ENCODE peak calls at places on chromosomes 12 and 14, in six cellular contexts. One of them, this sample, is unnamed.

GRCh38 chr12:13102481-13103195 is 829 bp downstream of the GSG1 start:
- DNase-seq in keratinocyte: no peak
- DNase-seq in testis: no peak
- DNase-seq in tibial nerve: no peak
- DNase-seq in aorta: no peak
- DNase-seq in psoas muscle: no peak
- DNase-seq in this sample: no peak

GRCh38 chr12:22285871-22286270 is 48.6 kb downstream of the ST8SIA1 start:
- DNase-seq in keratinocyte: no peak
- DNase-seq in testis: no peak
- DNase-seq in tibial nerve: no peak
- DNase-seq in aorta: no peak
- DNase-seq in psoas muscle: no peak
- DNase-seq in this sample: no peak

GRCh38 chr12:38477341-38478090 is 160.9 kb downstream of the ALG10B start:
- DNase-seq in keratinocyte: no peak
- DNase-seq in testis: no peak
- DNase-seq in tibial nerve: no peak
- DNase-seq in aorta: no peak
- DNase-seq in psoas muscle: no peak
- DNase-seq in this sample: no peak

GRCh38 chr14:34873591-34874385 is 1.4 kb downstream of the BAZ1A start:
- DNase-seq in keratinocyte: no peak
- DNase-seq in testis: no peak
- DNase-seq in tibial nerve: peak; percentile 62
- DNase-seq in aorta: peak; percentile 94
- DNase-seq in psoas muscle: peak; percentile 91
- DNase-seq in this sample: peak; percentile 85

GRCh38 chr12:62640910-62641448 is 174.4 kb downstream of the MON2 start:
- DNase-seq in keratinocyte: no peak
- DNase-seq in testis: no peak
- DNase-seq in tibial nerve: no peak
- DNase-seq in aorta: no peak
- DNase-seq in psoas muscle: no peak
- DNase-seq in this sample: no peak

GRCh38 chr12:28958553-28959195 is 190.4 kb upstream of the FAR2 start:
- DNase-seq in keratinocyte: no peak
- DNase-seq in testis: no peak
- DNase-seq in tibial nerve: no peak
- DNase-seq in aorta: no peak
- DNase-seq in psoas muscle: no peak
- DNase-seq in this sample: no peak

GRCh38 chr14:55579724-55580400 is at the start of gene KTN1:
- DNase-seq in keratinocyte: no peak
- DNase-seq in testis: peak; percentile 84
- DNase-seq in tibial nerve: peak; percentile 63
- DNase-seq in aorta: peak; percentile 88
- DNase-seq in psoas muscle: peak; percentile 92
- DNase-seq in this sample: peak; percentile 75

GRCh38 chr14:88895116-88895515 is 70.7 kb downstream of the TTC8 start:
- DNase-seq in keratinocyte: no peak
- DNase-seq in testis: no peak
- DNase-seq in tibial nerve: no peak
- DNase-seq in aorta: no peak
- DNase-seq in psoas muscle: no peak
- DNase-seq in this sample: no peak

GRCh38 chr14:47277703-47278102 is 397.7 kb downstream of the MDGA2 start:
- DNase-seq in keratinocyte: no peak
- DNase-seq in testis: no peak
- DNase-seq in tibial nerve: no peak
- DNase-seq in aorta: no peak
- DNase-seq in psoas muscle: no peak
- DNase-seq in this sample: no peak

GRCh38 chr12:50059440-50060119 is 2.2 kb downstream of the ASIC1 start:
- DNase-seq in keratinocyte: no peak
- DNase-seq in testis: no peak
- DNase-seq in tibial nerve: no peak
- DNase-seq in aorta: no peak
- DNase-seq in psoas muscle: no peak
- DNase-seq in this sample: peak; percentile 82

GRCh38 chr12:27840229-27840999 is 60.4 kb upstream of the MANSC4 start:
- DNase-seq in keratinocyte: no peak
- DNase-seq in testis: no peak
- DNase-seq in tibial nerve: no peak
- DNase-seq in aorta: no peak
- DNase-seq in psoas muscle: no peak
- DNase-seq in this sample: no peak

GRCh38 chr14:77340389-77340788 is 19.6 kb downstream of the GSTZ1 start:
- DNase-seq in keratinocyte: no peak
- DNase-seq in testis: no peak
- DNase-seq in tibial nerve: no peak
- DNase-seq in aorta: no peak
- DNase-seq in psoas muscle: no peak
- DNase-seq in this sample: no peak

GRCh38 chr12:15278816-15279658 is 43.3 kb upstream of the PTPRO start:
- DNase-seq in keratinocyte: peak; percentile 63
- DNase-seq in testis: peak; percentile 32
- DNase-seq in tibial nerve: no peak
- DNase-seq in aorta: peak; percentile 96
- DNase-seq in psoas muscle: peak; percentile 92
- DNase-seq in this sample: no peak

GRCh38 chr12:56766535-56766934 is 3.4 kb downstream of the HSD17B6 start:
- DNase-seq in keratinocyte: no peak
- DNase-seq in testis: no peak
- DNase-seq in tibial nerve: no peak
- DNase-seq in aorta: no peak
- DNase-seq in psoas muscle: no peak
- DNase-seq in this sample: no peak

GRCh38 chr12:67999244-67999643 is 10.0 kb downstream of the IFNG-AS1 start:
- DNase-seq in keratinocyte: no peak
- DNase-seq in testis: no peak
- DNase-seq in tibial nerve: no peak
- DNase-seq in aorta: no peak
- DNase-seq in psoas muscle: no peak
- DNase-seq in this sample: no peak

GRCh38 chr12:97142737-97143450 is 235.8 kb downstream of the NEDD1 start:
- DNase-seq in keratinocyte: no peak
- DNase-seq in testis: no peak
- DNase-seq in tibial nerve: no peak
- DNase-seq in aorta: no peak
- DNase-seq in psoas muscle: no peak
- DNase-seq in this sample: no peak

GRCh38 chr14:81427348-81428058 is 27.4 kb upstream of the STON2 start:
- DNase-seq in keratinocyte: no peak
- DNase-seq in testis: peak; percentile 28
- DNase-seq in tibial nerve: no peak
- DNase-seq in aorta: peak; percentile 62
- DNase-seq in psoas muscle: peak; percentile 72
- DNase-seq in this sample: no peak

GRCh38 chr12:5945071-5946008 is at the start of gene ANO2:
- DNase-seq in keratinocyte: no peak
- DNase-seq in testis: peak; percentile 28
- DNase-seq in tibial nerve: no peak
- DNase-seq in aorta: no peak
- DNase-seq in psoas muscle: no peak
- DNase-seq in this sample: no peak

GRCh38 chr12:131818821-131819585 is 9.2 kb upstream of the MMP17 start:
- DNase-seq in keratinocyte: no peak
- DNase-seq in testis: no peak
- DNase-seq in tibial nerve: no peak
- DNase-seq in aorta: no peak
- DNase-seq in psoas muscle: peak; percentile 83
- DNase-seq in this sample: no peak

GRCh38 chr14:61179061-61179675 is 102.0 kb downstream of the TMEM30B start:
- DNase-seq in keratinocyte: no peak
- DNase-seq in testis: no peak
- DNase-seq in tibial nerve: no peak
- DNase-seq in aorta: no peak
- DNase-seq in psoas muscle: no peak
- DNase-seq in this sample: no peak

GRCh38 chr12:98060421-98060820 is 455.0 kb upstream of the TMPO start:
- DNase-seq in keratinocyte: no peak
- DNase-seq in testis: no peak
- DNase-seq in tibial nerve: no peak
- DNase-seq in aorta: no peak
- DNase-seq in psoas muscle: no peak
- DNase-seq in this sample: no peak

GRCh38 chr12:117441751-117442150 is 80.3 kb upstream of the NOS1 start:
- DNase-seq in keratinocyte: no peak
- DNase-seq in testis: no peak
- DNase-seq in tibial nerve: no peak
- DNase-seq in aorta: no peak
- DNase-seq in psoas muscle: peak; percentile 98
- DNase-seq in this sample: no peak

DNA sequence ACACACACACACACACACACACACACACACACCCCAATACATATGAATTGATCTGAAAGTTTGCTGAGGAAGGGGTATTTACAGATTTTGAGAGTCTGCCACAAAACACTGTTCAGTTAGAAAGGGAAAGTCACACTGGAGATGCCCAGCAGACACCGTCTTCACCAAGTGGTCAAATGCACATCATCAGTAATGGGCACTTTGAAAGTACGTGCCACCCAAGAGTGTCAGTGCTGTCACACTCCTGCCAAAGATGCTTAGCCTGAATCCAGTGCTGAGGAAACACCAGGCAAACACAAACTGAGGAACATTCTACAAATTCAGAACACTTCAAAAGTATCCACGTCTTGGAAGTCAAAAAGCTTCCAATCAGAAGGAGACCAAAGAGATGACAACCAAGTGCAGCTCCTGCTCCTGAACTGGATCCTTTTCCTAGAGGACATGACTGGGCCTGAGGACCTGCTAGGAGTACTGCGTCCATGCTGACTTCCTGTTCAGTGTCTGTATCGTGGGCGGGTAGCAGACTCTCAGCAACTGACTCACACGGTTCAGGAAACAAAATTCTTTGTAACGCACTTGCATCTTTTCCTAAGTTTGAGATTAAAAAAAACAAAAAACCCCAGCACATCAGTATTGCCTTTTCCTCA is 18.6 kb downstream of the PSMC1 start:
- DNase-seq in keratinocyte: no peak
- DNase-seq in testis: peak; percentile 14
- DNase-seq in tibial nerve: no peak
- DNase-seq in aorta: peak; percentile 55
- DNase-seq in psoas muscle: no peak
- DNase-seq in this sample: no peak
- H3K27ac ChIP-seq in keratinocyte: no peak overlapping the region
- H3K27ac ChIP-seq in testis: no peak overlapping the region
- H3K27ac ChIP-seq in tibial nerve: peak overlapping the region; percentile 44
- H3K27ac ChIP-seq in aorta: peak overlapping the region; percentile 8
- H3K27ac ChIP-seq in psoas muscle: peak overlapping the region; percentile 16
- H3K27ac ChIP-seq in this sample: no peak overlapping the region

GRCh38 chr12:122020795-122021192 is 890 bp upstream of the BCL7A start:
- DNase-seq in keratinocyte: no peak
- DNase-seq in testis: no peak
- DNase-seq in tibial nerve: no peak
- DNase-seq in aorta: no peak
- DNase-seq in psoas muscle: no peak
- DNase-seq in this sample: no peak
- H3K4me3 ChIP-seq in keratinocyte: no peak overlapping the region
- H3K4me3 ChIP-seq in testis: peak overlapping the region; percentile 64
- H3K4me3 ChIP-seq in tibial nerve: peak overlapping the region; percentile 81
- H3K4me3 ChIP-seq in aorta: no peak overlapping the region
- H3K4me3 ChIP-seq in psoas muscle: peak overlapping the region; percentile 87
- H3K4me3 ChIP-seq in this sample: peak overlapping the region; percentile 47

GRCh38 chr12:48054955-48055821 is 50.7 kb downstream of the SENP1 start:
- DNase-seq in keratinocyte: no peak
- DNase-seq in testis: no peak
- DNase-seq in tibial nerve: no peak
- DNase-seq in aorta: no peak
- DNase-seq in psoas muscle: no peak
- DNase-seq in this sample: no peak

GRCh38 chr12:48063530-48063929 is 42.3 kb downstream of the SENP1 start:
- DNase-seq in keratinocyte: no peak
- DNase-seq in testis: no peak
- DNase-seq in tibial nerve: no peak
- DNase-seq in aorta: no peak
- DNase-seq in psoas muscle: no peak
- DNase-seq in this sample: no peak

GRCh38 chr12:48058771-48059170 is 47.1 kb downstream of the SENP1 start:
- DNase-seq in keratinocyte: no peak
- DNase-seq in testis: no peak
- DNase-seq in tibial nerve: no peak
- DNase-seq in aorta: no peak
- DNase-seq in psoas muscle: no peak
- DNase-seq in this sample: no peak

GRCh38 chr12:48061943-48062719 is 43.7 kb downstream of the SENP1 start:
- DNase-seq in keratinocyte: no peak
- DNase-seq in testis: no peak
- DNase-seq in tibial nerve: no peak
- DNase-seq in aorta: no peak
- DNase-seq in psoas muscle: no peak
- DNase-seq in this sample: no peak

GRCh38 chr12:48060474-48060873 is 45.4 kb downstream of the SENP1 start:
- DNase-seq in keratinocyte: no peak
- DNase-seq in testis: no peak
- DNase-seq in tibial nerve: no peak
- DNase-seq in aorta: no peak
- DNase-seq in psoas muscle: no peak
- DNase-seq in this sample: no peak
- H3K36me3 ChIP-seq in keratinocyte: peaks cover 17% of the 10 kb centered on the region
- H3K36me3 ChIP-seq in testis: no peaks in the 10 kb centered on the region
- H3K36me3 ChIP-seq in tibial nerve: peaks cover 74% of the 10 kb centered on the region
- H3K36me3 ChIP-seq in aorta: peaks cover 6% of the 10 kb centered on the region
- H3K36me3 ChIP-seq in psoas muscle: peaks cover 12% of the 10 kb centered on the region
- H3K36me3 ChIP-seq in this sample: peaks cover 51% of the 10 kb centered on the region

GRCh38 chr14:21269252-21270046 is at the start of gene HNRNPC:
- DNase-seq in keratinocyte: peak; percentile 85
- DNase-seq in testis: peak; percentile 100
- DNase-seq in tibial nerve: peak; percentile 100
- DNase-seq in aorta: peak; percentile 100
- DNase-seq in psoas muscle: peak; percentile 100
- DNase-seq in this sample: peak; percentile 100

GRCh38 chr14:21268612-21269251 is 510 bp downstream of the HNRNPC start:
- DNase-seq in keratinocyte: no peak
- DNase-seq in testis: peak; percentile 76
- DNase-seq in tibial nerve: no peak
- DNase-seq in aorta: no peak
- DNase-seq in psoas muscle: peak; percentile 62
- DNase-seq in this sample: peak; percentile 37

GRCh38 chr14:21267886-21268611 is 1.2 kb downstream of the HNRNPC start:
- DNase-seq in keratinocyte: no peak
- DNase-seq in testis: no peak
- DNase-seq in tibial nerve: no peak
- DNase-seq in aorta: no peak
- DNase-seq in psoas muscle: no peak
- DNase-seq in this sample: no peak

GRCh38 chr14:21264025-21264801 is 5.0 kb downstream of the HNRNPC start:
- DNase-seq in keratinocyte: peak; percentile 61
- DNase-seq in testis: no peak
- DNase-seq in tibial nerve: no peak
- DNase-seq in aorta: no peak
- DNase-seq in psoas muscle: no peak
- DNase-seq in this sample: no peak

DNA sequence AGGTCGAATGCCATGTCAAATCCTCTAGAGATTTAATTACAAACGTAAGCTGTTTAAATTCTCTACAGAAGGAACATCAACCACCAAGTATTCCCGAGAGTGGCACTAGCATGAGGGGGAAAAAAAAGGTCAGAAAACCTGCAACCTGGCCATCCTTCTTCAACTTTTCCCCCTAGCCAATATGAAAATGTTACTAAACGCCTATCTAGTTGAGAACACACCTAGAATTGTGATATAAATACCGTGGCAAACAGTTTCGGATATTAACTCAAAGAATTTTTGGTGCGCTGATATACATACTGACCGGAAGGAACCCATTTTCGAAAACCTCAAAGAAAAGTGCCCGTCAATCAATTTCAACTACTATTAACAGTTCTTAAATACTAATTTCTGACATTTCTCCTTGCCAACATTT is 1.8 kb downstream of the HNRNPC start:
- DNase-seq in keratinocyte: no peak
- DNase-seq in testis: no peak
- DNase-seq in tibial nerve: no peak
- DNase-seq in aorta: no peak
- DNase-seq in psoas muscle: no peak
- DNase-seq in this sample: no peak
- H3K27ac ChIP-seq in keratinocyte: peak overlapping the region; percentile 99
- H3K27ac ChIP-seq in testis: peak overlapping the region; percentile 16
- H3K27ac ChIP-seq in tibial nerve: peak overlapping the region; percentile 97
- H3K27ac ChIP-seq in aorta: no peak overlapping the region
- H3K27ac ChIP-seq in psoas muscle: peak overlapping the region; percentile 98
- H3K27ac ChIP-seq in this sample: peak overlapping the region; percentile 10

This sample was measured in CD8-positive, alpha-beta memory T cell.